ENCODE peak calls at places on chromosomes 11 and 22, in nine cellular contexts. S is fibroblast of the aortic adventitia, I is AG09309, A is GM12878, O is AG10803, U is choroid plexus epithelial cell, P is HFFc6, C is A549, R is MM.1S. V is an unnamed sample.

GRCh38 chr22:37607010-37607911 is 1.4 kb upstream of the GGA1 start:
- DNase-seq in U (peak), C (peak), A (peak), R (peak), O (peak), I (no peak), S (peak), P (peak), V (peak)

GRCh38 chr22:24284747-24285203 is 14.1 kb downstream of the SPECC1L start:
- DNase-seq in C (no peak), I (no peak), U (no peak), O (no peak), S (peak), R (no peak), A (no peak), P (peak), V (no peak)

GRCh38 chr11:96324912-96325311 is 18.1 kb downstream of the MAML2 start:
- DNase-seq in P (peak), R (no peak), I (no peak), A (no peak), O (peak), S (peak), U (peak), C (no peak), V (no peak)

GRCh38 chr22:39254789-39255298 is 10.1 kb upstream of the PDGFB start:
- DNase-seq in O (peak), R (peak), C (peak), A (peak), I (no peak), P (peak), S (peak), U (peak), V (peak)

GRCh38 chr11:100397401-100397800 is 289.7 kb upstream of the ARHGAP42 start:
- DNase-seq in A (no peak), R (no peak), C (no peak), U (no peak), O (no peak), P (no peak), S (no peak), I (no peak), V (no peak)

GRCh38 chr11:96337541-96338530 is 5.2 kb downstream of the MAML2 start:
- DNase-seq in A (no peak), C (no peak), U (peak), P (no peak), R (peak), S (peak), I (no peak), O (peak), V (peak)

GRCh38 chr11:1372660-1373059 is 17.1 kb upstream of the BRSK2 start:
- DNase-seq in O (no peak), A (no peak), P (no peak), S (no peak), C (no peak), R (no peak), I (no peak), U (no peak), V (no peak)

GRCh38 chr11:130762342-130763037 is 153.8 kb downstream of the SNX19 start:
- DNase-seq in I (no peak), R (no peak), C (no peak), O (no peak), P (no peak), S (no peak), A (no peak), U (no peak), V (no peak)

GRCh38 chr11:27497284-27497866 is 9.2 kb downstream of the LIN7C start:
- DNase-seq in U (peak), R (peak), A (no peak), S (peak), C (peak), P (peak), I (no peak), O (peak), V (no peak)

GRCh38 chr11:75495749-75496641 is 29.7 kb downstream of the GDPD5 start:
- DNase-seq in U (no peak), S (no peak), P (no peak), R (no peak), A (no peak), C (peak), I (no peak), O (no peak), V (no peak)
- TF ChIP-seq CTCF in U (peak), S (no peak), P (no peak), R (no peak), A (peak), C (peak), I (no peak), O (no peak), V (no peak)

DNA sequence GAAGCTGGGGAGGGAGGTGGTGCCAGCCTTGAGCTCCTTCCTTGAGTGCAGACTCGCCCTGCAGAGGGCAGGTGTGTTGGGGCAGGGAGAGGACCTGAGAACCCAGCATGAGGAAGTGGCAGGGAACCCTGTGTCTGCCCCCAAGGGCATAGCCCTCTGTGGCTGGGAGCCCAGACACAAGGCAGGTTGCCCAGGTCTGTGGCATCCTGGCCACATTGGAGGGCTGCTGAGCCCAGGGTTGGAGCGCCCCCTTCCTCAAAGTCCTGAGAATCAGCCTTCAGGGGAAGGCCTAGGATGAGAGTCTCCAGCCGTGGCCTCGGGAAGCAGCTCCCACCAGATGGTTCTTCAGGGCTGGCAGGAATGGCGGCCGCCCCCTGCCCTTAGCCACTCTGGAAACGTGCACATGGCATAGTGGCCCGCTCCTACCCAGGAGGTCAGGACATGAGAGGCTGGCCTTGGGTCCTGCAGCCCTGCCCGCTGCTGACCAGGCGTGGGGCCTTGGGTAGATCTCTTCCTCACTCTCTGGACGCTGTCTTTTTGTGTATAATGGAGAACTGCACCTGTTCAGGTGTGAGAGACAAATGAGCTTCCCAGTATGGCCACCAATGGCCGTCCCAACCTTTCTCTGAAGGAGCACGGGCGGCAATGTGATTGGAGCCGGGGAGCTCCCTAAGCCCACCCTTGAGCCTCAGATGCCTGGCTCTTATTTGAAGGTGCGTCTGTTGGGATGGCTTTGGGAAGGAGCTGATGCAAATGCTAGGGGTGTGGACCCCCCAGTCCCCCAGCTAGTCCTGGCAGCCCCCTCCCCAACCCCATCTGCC is 4.5 kb upstream of the CDC42BPG start:
- DNase-seq in A (no peak), P (no peak), I (no peak), O (no peak), C (no peak), U (no peak), S (no peak), R (peak), V (no peak)
- TF ChIP-seq CTCF in A (peak), P (peak), I (peak), O (no peak), C (peak), U (peak), S (no peak), R (peak), V (peak)

GRCh38 chr22:50190182-50190951 is 4.7 kb downstream of the TRABD start:
- DNase-seq in C (peak), S (peak), O (peak), I (no peak), P (peak), U (peak), A (peak), R (peak), V (peak)
- TF ChIP-seq CTCF in C (peak), S (peak), O (peak), I (peak), P (peak), U (peak), A (peak), R (peak), V (peak)

GRCh38 chr11:35360059-35360530 is 59.3 kb downstream of the SLC1A2 start:
- DNase-seq in U (no peak), C (no peak), P (no peak), R (no peak), O (no peak), I (no peak), S (no peak), A (no peak), V (no peak)

GRCh38 chr11:35363246-35364100 is 55.9 kb downstream of the SLC1A2 start:
- DNase-seq in S (peak), I (no peak), R (no peak), U (no peak), C (no peak), A (no peak), O (peak), P (no peak), V (no peak)

GRCh38 chr11:35364101-35364780 is 55.1 kb downstream of the SLC1A2 start:
- DNase-seq in C (peak), I (peak), O (peak), A (no peak), S (peak), U (peak), P (peak), R (no peak), V (no peak)

GRCh38 chr11:35365395-35365794 is 54.0 kb downstream of the SLC1A2 start:
- DNase-seq in P (no peak), S (no peak), O (no peak), U (no peak), C (no peak), I (no peak), A (no peak), R (no peak), V (no peak)

GRCh38 chr11:35362571-35362980 is 56.8 kb downstream of the SLC1A2 start:
- DNase-seq in P (peak), I (no peak), A (no peak), S (peak), C (no peak), R (no peak), O (peak), U (no peak), V (no peak)
- TF ChIP-seq CTCF in P (peak), I (no peak), A (no peak), S (no peak), C (no peak), R (no peak), O (peak), U (no peak), V (no peak)

GRCh38 chr11:87628161-87628560 is 547.1 kb downstream of the RAB38 start:
- DNase-seq in I (no peak), P (no peak), R (no peak), C (no peak), O (no peak), A (no peak), S (no peak), U (no peak), V (no peak)
- TF ChIP-seq CTCF in I (no peak), P (no peak), R (no peak), C (no peak), O (no peak), A (no peak), S (no peak), U (no peak), V (no peak)

GRCh38 chr11:110474578-110474977 is 44.8 kb downstream of the FDX1 start:
- DNase-seq in P (no peak), I (no peak), O (no peak), A (no peak), U (no peak), R (no peak), S (no peak), C (no peak), V (no peak)

GRCh38 chr11:110481523-110481922 is 51.8 kb downstream of the FDX1 start:
- DNase-seq in P (no peak), U (no peak), R (no peak), I (no peak), S (no peak), C (no peak), O (no peak), A (no peak), V (no peak)

GRCh38 chr11:110479445-110480101 is 49.8 kb downstream of the FDX1 start:
- DNase-seq in R (no peak), C (no peak), P (no peak), U (peak), I (peak), O (peak), A (no peak), S (peak), V (no peak)

GRCh38 chr11:110479070-110479444 is 49.3 kb downstream of the FDX1 start:
- DNase-seq in O (no peak), A (no peak), P (peak), U (no peak), I (no peak), R (no peak), S (no peak), C (no peak), V (no peak)

GRCh38 chr11:110478410-110478809 is 48.7 kb downstream of the FDX1 start:
- DNase-seq in I (no peak), R (no peak), C (no peak), U (peak), A (no peak), P (no peak), O (no peak), S (no peak), V (no peak)
- TF ChIP-seq CTCF in I (no peak), R (no peak), C (no peak), U (peak), A (peak), P (peak), O (no peak), S (peak), V (no peak)